ENCODE peak calls at places on chromosomes 2 and 18, in nine cellular contexts. V, N, H, L, Y, Q, J, K and P are unnamed samples. For H3K4me1, the result is how much of the 10 kb centered on the place peaks cover.

GRCh38 chr2:220302756-220303155 is 675.3 kb downstream of the SLC4A3 start:
- DNase-seq in H (no peak), K (no peak), V (no peak), Q (no peak), N (no peak), Y (no peak), J (no peak), L (no peak), P (peak)

GRCh38 chr18:67510831-67511230 is 5.7 kb downstream of the DSEL start:
- DNase-seq in Q (no peak), J (no peak), L (no peak), V (no peak), N (no peak), K (no peak), Y (no peak), H (no peak), P (peak)

GRCh38 chr2:33848486-33848885 is 249.4 kb upstream of the FAM98A start:
- DNase-seq in L (no peak), Y (no peak), Q (no peak), V (no peak), J (no peak), N (no peak), K (no peak), H (no peak), P (peak)

GRCh38 chr18:62407660-62408059 is 82.5 kb downstream of the TNFRSF11A start:
- DNase-seq in L (no peak), H (no peak), Q (no peak), N (no peak), Y (no peak), J (no peak), V (no peak), K (no peak), P (no peak)

GRCh38 chr2:237858294-237859081 is 935 bp upstream of the RAMP1 start:
- DNase-seq in H (peak), N (peak), L (peak), J (peak), Y (no peak), Q (peak), K (peak), V (peak), P (peak)

GRCh38 chr2:237604960-237605359 is 14.4 kb upstream of the RAB17 start:
- DNase-seq in H (peak), L (no peak), N (no peak), V (peak), Q (no peak), J (peak), K (no peak), Y (no peak), P (peak)

GRCh38 chr18:75269140-75269676 is 58.6 kb downstream of the TSHZ1 start:
- DNase-seq in Q (no peak), J (no peak), L (no peak), V (no peak), K (no peak), Y (no peak), H (peak), N (no peak), P (no peak)

GRCh38 chr2:169839954-169840746 is 12.9 kb downstream of the UBR3 start:
- DNase-seq in Q (no peak), H (peak), V (no peak), Y (no peak), J (no peak), K (no peak), L (no peak), N (no peak), P (no peak)

GRCh38 chr2:179265082-179265575 is 497 bp upstream of the SESTD1 start:
- DNase-seq in V (no peak), N (no peak), Q (no peak), L (no peak), Y (no peak), J (no peak), K (no peak), H (no peak), P (peak)

GRCh38 chr18:59565957-59566356 is 131.3 kb downstream of the CCBE1 start:
- DNase-seq in J (no peak), H (no peak), L (no peak), Y (no peak), K (no peak), V (no peak), N (no peak), Q (no peak), P (no peak)

GRCh38 chr18:11040823-11041712 is 108.3 kb downstream of the PIEZO2 start:
- DNase-seq in L (peak), K (peak), V (peak), N (no peak), Q (no peak), J (no peak), Y (no peak), H (peak), P (peak)

GRCh38 chr2:95284886-95285541 is 10.8 kb downstream of the PROM2 start:
- DNase-seq in J (no peak), N (no peak), L (no peak), V (no peak), Y (no peak), K (no peak), Q (peak), H (no peak), P (no peak)

GRCh38 chr2:226726546-226726945 is 73.1 kb downstream of the IRS1 start:
- DNase-seq in H (no peak), J (no peak), Q (no peak), K (no peak), Y (no peak), L (no peak), V (no peak), N (no peak), P (no peak)

GRCh38 chr2:209933499-209934458 is 68.7 kb upstream of the RPE start:
- DNase-seq in L (no peak), Q (no peak), K (no peak), H (no peak), Y (no peak), J (peak), V (no peak), N (no peak), P (peak)

GRCh38 chr2:974454-974853 is 23.8 kb downstream of the SNTG2 start:
- DNase-seq in Y (no peak), L (no peak), J (no peak), Q (no peak), K (no peak), V (no peak), H (no peak), N (peak), P (no peak)

GRCh38 chr2:20421988-20422678 is 24.7 kb upstream of the RHOB start:
- DNase-seq in L (peak), K (no peak), Q (peak), V (no peak), N (peak), H (no peak), J (peak), Y (peak), P (peak)

GRCh38 chr18:39660141-39660540 is 2094.5 kb upstream of the CELF4 start:
- DNase-seq in J (no peak), N (no peak), Q (no peak), K (no peak), L (no peak), H (no peak), Y (no peak), V (no peak), P (peak)

GRCh38 chr2:186325827-186326535 is 160.1 kb upstream of the ZC3H15 start:
- DNase-seq in V (no peak), L (no peak), N (no peak), H (no peak), Q (no peak), J (no peak), K (no peak), Y (no peak), P (no peak)

GRCh38 chr2:217953531-217953932 is 49.3 kb downstream of the TNS1 start:
- DNase-seq in L (no peak), N (no peak), V (no peak), J (no peak), Q (peak), H (no peak), K (no peak), Y (peak), P (no peak)

GRCh38 chr2:110737783-110738182 is 5.4 kb downstream of the ACOXL start:
- DNase-seq in H (no peak), Y (no peak), L (no peak), Q (no peak), J (no peak), N (no peak), V (no peak), K (no peak), P (no peak)

GRCh38 chr18:49846263-49846662 is 32.9 kb upstream of the ACAA2 start:
- DNase-seq in K (no peak), N (no peak), H (no peak), Y (no peak), V (no peak), Q (peak), L (no peak), J (no peak), P (peak)

GRCh38 chr2:173090973-173091660 is 15.5 kb downstream of the MAP3K20 start:
- DNase-seq in V (no peak), N (peak), Y (no peak), J (no peak), H (no peak), Q (peak), L (peak), K (no peak), P (no peak)
- H3K4me1 ChIP-seq in V (half or more), N (half or more), Y (under half), J (under half), H (under half), Q (under half), L (half or more), K (under half), P (under half)

GRCh38 chr2:144477943-144478283 is 42.0 kb downstream of the ZEB2 start:
- DNase-seq in H (no peak), V (no peak), L (no peak), J (no peak), Y (no peak), K (no peak), Q (no peak), N (no peak), P (no peak)
- H3K4me1 ChIP-seq in H (under half), V (under half), L (under half), J (under half), Y (under half), K (under half), Q (under half), N (under half), P (under half)

GRCh38 chr18:79436556-79437275 is 41.0 kb downstream of the NFATC1 start:
- DNase-seq in J (no peak), K (no peak), Q (no peak), V (no peak), L (no peak), H (no peak), N (no peak), Y (no peak), P (no peak)

GRCh38 chr18:79440316-79440715 is 44.6 kb downstream of the NFATC1 start:
- DNase-seq in V (no peak), H (no peak), L (no peak), Q (no peak), K (no peak), Y (no peak), J (no peak), N (no peak), P (no peak)

GRCh38 chr18:79439201-79440023 is 43.7 kb downstream of the NFATC1 start:
- DNase-seq in L (peak), H (no peak), N (peak), Y (no peak), J (no peak), K (no peak), Q (peak), V (no peak), P (no peak)

GRCh38 chr18:79438089-79438488 is 42.4 kb downstream of the NFATC1 start:
- DNase-seq in N (no peak), H (no peak), K (no peak), L (no peak), V (no peak), J (no peak), Q (no peak), Y (no peak), P (no peak)

GRCh38 chr18:79438581-79438980 is 42.9 kb downstream of the NFATC1 start:
- DNase-seq in K (no peak), Q (no peak), N (no peak), Y (no peak), L (no peak), J (no peak), H (no peak), V (no peak), P (no peak)
- H3K4me1 ChIP-seq in K (under half), Q (under half), N (under half), Y (under half), L (under half), J (under half), H (under half), V (under half), P (under half)

GRCh38 chr2:233245406-233245805 is 6.1 kb upstream of the ATG16L1 start:
- DNase-seq in J (no peak), H (no peak), K (no peak), Y (no peak), Q (no peak), V (no peak), L (no peak), N (no peak), P (no peak)
- H3K4me1 ChIP-seq in J (under half), H (under half), K (under half), Y (under half), Q (under half), V (under half), L (under half), N (under half), P (under half)

GRCh38 chr2:121489284-121489683 is 41.4 kb upstream of the RNU4ATAC start:
- DNase-seq in J (peak), H (no peak), V (peak), L (no peak), N (no peak), K (no peak), Y (no peak), Q (no peak), P (no peak)
- H3K4me1 ChIP-seq in J (under half), H (under half), V (under half), L (half or more), N (half or more), K (under half), Y (under half), Q (under half), P (under half)

GRCh38 chr18:58009166-58009565 is 34.9 kb upstream of the NEDD4L start:
- DNase-seq in Q (no peak), J (no peak), V (peak), N (no peak), Y (no peak), K (no peak), L (no peak), H (no peak), P (no peak)
- H3K4me1 ChIP-seq in Q (under half), J (under half), V (half or more), N (under half), Y (under half), K (under half), L (under half), H (under half), P (under half)

GRCh38 chr2:230908094-230908594 is 16.9 kb downstream of the GPR55 start:
- DNase-seq in N (no peak), L (no peak), J (peak), K (no peak), V (no peak), Q (peak), H (no peak), Y (no peak), P (no peak)

GRCh38 chr2:230910546-230911135 is 14.4 kb downstream of the GPR55 start:
- DNase-seq in J (no peak), Y (peak), H (no peak), N (no peak), L (no peak), V (no peak), K (no peak), Q (peak), P (no peak)

GRCh38 chr2:230909841-230910545 is 15.0 kb downstream of the GPR55 start:
- DNase-seq in L (no peak), Y (peak), Q (peak), K (no peak), V (no peak), N (no peak), H (no peak), J (no peak), P (no peak)

GRCh38 chr2:230907361-230908093 is 17.5 kb downstream of the GPR55 start:
- DNase-seq in N (no peak), Q (no peak), K (no peak), H (no peak), Y (no peak), J (peak), V (no peak), L (no peak), P (no peak)

DNA sequence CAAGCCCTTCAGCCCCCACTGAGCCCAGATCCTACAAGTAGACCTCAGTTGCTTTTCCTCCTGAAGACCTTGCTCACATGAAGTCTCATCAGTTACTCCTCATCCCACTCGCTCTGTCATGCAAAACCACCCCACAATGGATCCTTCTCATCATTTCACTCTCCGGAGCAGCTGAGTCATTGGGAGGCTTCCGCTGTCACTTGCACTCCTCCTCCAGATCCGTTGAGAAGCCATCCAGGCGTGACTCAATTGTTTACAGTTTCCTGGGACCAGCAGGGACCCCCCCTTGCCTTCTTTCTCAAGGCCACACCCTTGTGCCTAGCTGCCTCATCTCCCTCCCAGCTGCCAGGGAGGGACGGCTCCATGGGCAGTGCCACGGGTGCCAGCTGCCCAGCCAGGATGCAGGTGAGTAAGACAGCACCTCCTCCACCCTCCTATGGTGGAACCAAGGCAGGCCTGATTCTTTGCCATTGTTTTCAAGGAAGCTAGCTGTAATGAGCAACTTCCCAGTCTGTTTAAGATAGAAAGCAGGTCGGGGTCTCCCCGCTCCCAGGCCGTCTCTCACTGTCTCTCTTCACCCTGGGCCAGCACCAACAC is 16.3 kb downstream of the GPR55 start:
- DNase-seq in K (no peak), J (peak), L (no peak), Y (no peak), N (no peak), H (peak), V (peak), Q (no peak), P (peak)
- H3K4me1 ChIP-seq in K (under half), J (under half), L (under half), Y (under half), N (under half), H (under half), V (under half), Q (under half), P (under half)

DNA sequence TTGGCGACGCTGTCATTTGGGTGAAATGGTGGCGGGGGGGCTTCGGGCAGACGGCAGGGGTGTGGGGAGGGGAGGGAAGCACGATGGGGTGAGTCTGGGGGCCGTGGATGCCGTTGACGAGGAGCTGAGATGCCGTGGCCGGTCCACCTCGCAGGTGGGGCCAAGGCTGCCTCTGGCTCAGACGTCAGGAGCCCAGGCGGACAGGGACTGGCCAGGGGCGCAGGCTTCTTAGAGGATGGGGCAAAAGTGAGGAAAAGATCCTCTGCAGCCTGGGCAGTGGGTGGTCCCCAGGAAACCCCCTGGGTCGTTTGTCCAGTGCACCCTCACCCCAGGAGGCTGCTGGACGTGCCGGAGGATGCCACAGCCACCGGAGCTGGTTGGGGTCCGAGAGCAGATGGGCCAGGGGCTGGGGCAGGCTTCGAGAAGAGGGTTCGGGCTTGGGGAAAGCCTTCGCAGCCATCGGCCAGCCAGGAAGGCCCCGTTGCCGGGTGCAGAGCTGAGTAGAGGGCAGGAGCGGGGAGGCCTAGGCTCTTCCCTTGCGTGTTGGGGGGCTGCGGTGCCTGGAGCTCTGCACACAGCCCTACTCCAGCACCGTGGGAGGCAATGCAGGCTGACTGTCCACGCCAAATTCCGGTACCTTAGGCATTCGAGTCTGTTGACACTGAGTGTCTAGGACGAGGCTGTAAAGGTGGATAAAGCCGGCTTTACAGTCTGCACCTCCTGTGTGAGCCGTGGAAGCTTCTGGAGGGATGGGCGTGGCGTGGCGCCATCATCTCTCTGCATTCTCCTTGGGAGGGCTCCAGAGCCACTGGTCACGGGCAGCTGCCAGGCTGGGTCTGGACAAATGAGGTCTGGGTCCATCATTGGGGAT is 18.8 kb downstream of the GPC1 start:
- DNase-seq in Q (peak), L (no peak), V (no peak), J (no peak), Y (no peak), N (peak), K (no peak), H (no peak), P (no peak)
- H3K4me1 ChIP-seq in Q (under half), L (under half), V (half or more), J (under half), Y (under half), N (under half), K (half or more), H (under half), P (under half)

GRCh38 chr2:72144746-72145657 is 2.7 kb downstream of the CYP26B1 start:
- DNase-seq in Q (peak), N (peak), K (peak), Y (no peak), H (peak), L (no peak), J (peak), V (peak), P (no peak)

GRCh38 chr2:72147971-72148369 is 308 bp upstream of the CYP26B1 start:
- DNase-seq in V (no peak), J (no peak), Y (no peak), H (no peak), Q (no peak), L (no peak), N (no peak), K (no peak), P (no peak)

GRCh38 chr2:72145658-72146329 is 1.9 kb downstream of the CYP26B1 start:
- DNase-seq in Y (no peak), N (no peak), Q (no peak), J (no peak), H (no peak), K (no peak), V (no peak), L (no peak), P (no peak)

GRCh38 chr2:72147303-72147970 is at the start of gene CYP26B1:
- DNase-seq in Y (peak), J (peak), V (no peak), L (no peak), H (no peak), N (peak), Q (peak), K (peak), P (no peak)

GRCh38 chr2:72146357-72147302 is 1.0 kb downstream of the CYP26B1 start:
- DNase-seq in J (peak), N (peak), Q (no peak), H (no peak), K (no peak), L (no peak), V (no peak), Y (peak), P (no peak)
- H3K4me1 ChIP-seq in J (half or more), N (half or more), Q (under half), H (under half), K (under half), L (half or more), V (under half), Y (half or more), P (under half)

GRCh38 chr2:31132786-31133185 is 5.5 kb downstream of the GALNT14 start:
- DNase-seq in V (no peak), J (no peak), N (no peak), H (no peak), K (no peak), L (no peak), Q (no peak), Y (no peak), P (no peak)

GRCh38 chr2:31131871-31132270 is 6.4 kb downstream of the GALNT14 start:
- DNase-seq in J (no peak), Q (no peak), L (no peak), H (no peak), Y (no peak), K (no peak), V (no peak), N (no peak), P (no peak)

GRCh38 chr2:31127931-31128330 is 10.3 kb downstream of the GALNT14 start:
- DNase-seq in Q (no peak), Y (no peak), N (no peak), J (no peak), L (no peak), V (no peak), H (no peak), K (no peak), P (no peak)

GRCh38 chr2:31125918-31126695 is 12.1 kb downstream of the GALNT14 start:
- DNase-seq in V (peak), L (no peak), K (no peak), H (no peak), J (no peak), Y (no peak), N (no peak), Q (no peak), P (no peak)

GRCh38 chr2:31129835-31130561 is 8.2 kb downstream of the GALNT14 start:
- DNase-seq in K (no peak), V (no peak), H (no peak), L (no peak), J (no peak), Y (no peak), Q (no peak), N (no peak), P (no peak)
- H3K4me1 ChIP-seq in K (under half), V (under half), H (under half), L (under half), J (under half), Y (under half), Q (under half), N (under half), P (under half)